ENCODE peak calls at places on chromosome 18, in six cellular contexts. A is GM12878, D is upper lobe of left lung, R is K562, J is HepG2, O is HCT116. P is an unnamed sample.
A peak's percentile ranks its signal among the peaks of the same experiment; 100 is the strongest.

GRCh38 chr18:64002581-64002980 is 32.7 kb downstream of the SERPINB8 start:
- ATAC-seq in A (no peak), D (no peak), R (no peak), J (no peak), O (no peak), P (no peak)

GRCh38 chr18:11163668-11164067 is 14.3 kb upstream of the PIEZO2 start:
- ATAC-seq in A (peak; percentile 94), D (peak; percentile 74), R (peak; percentile 96), J (no peak), O (no peak), P (peak; percentile 43)

GRCh38 chr18:78525364-78526111 is 454.1 kb upstream of the SALL3 start:
- ATAC-seq in A (no peak), D (no peak), R (no peak), J (no peak), O (no peak), P (no peak)

GRCh38 chr18:76720683-76721082 is 101.7 kb upstream of the ZNF236 start:
- ATAC-seq in A (no peak), D (no peak), R (no peak), J (no peak), O (no peak), P (no peak)

GRCh38 chr18:8469793-8470192 is 139.4 kb upstream of the RAB12 start:
- ATAC-seq in A (no peak), D (peak; percentile 50), R (no peak), J (no peak), O (no peak), P (no peak)

GRCh38 chr18:55002261-55002660 is 43.0 kb upstream of the CCDC68 start:
- ATAC-seq in A (no peak), D (no peak), R (no peak), J (no peak), O (no peak), P (no peak)

GRCh38 chr18:43665239-43665788 is 388.0 kb upstream of the SYT4 start:
- ATAC-seq in A (no peak), D (no peak), R (no peak), J (no peak), O (no peak), P (no peak)

GRCh38 chr18:48612917-48613316 is 74.1 kb downstream of the CTIF start:
- ATAC-seq in A (no peak), D (no peak), R (no peak), J (no peak), O (no peak), P (no peak)

GRCh38 chr18:2569338-2570207 is 1.7 kb downstream of the METTL4 start:
- ATAC-seq in A (no peak), D (no peak), R (peak; percentile 51), J (no peak), O (no peak), P (no peak)

GRCh38 chr18:72544092-72544886 is at the start of gene CBLN2:
- ATAC-seq in A (peak; percentile 97), D (peak; percentile 76), R (peak; percentile 82), J (peak; percentile 100), O (no peak), P (no peak)

GRCh38 chr18:63267990-63268721 is 51.4 kb downstream of the BCL2 start:
- ATAC-seq in A (peak; percentile 84), D (no peak), R (no peak), J (no peak), O (no peak), P (no peak)

GRCh38 chr18:10660485-10660884 is 134.7 kb downstream of the NAPG start:
- ATAC-seq in A (peak; percentile 96), D (peak; percentile 93), R (no peak), J (peak; percentile 50), O (no peak), P (peak; percentile 81)

GRCh38 chr18:2337552-2338141 is 233.7 kb downstream of the METTL4 start:
- ATAC-seq in A (peak; percentile 95), D (peak; percentile 65), R (peak; percentile 72), J (peak; percentile 57), O (peak; percentile 74), P (no peak)

GRCh38 chr18:46748466-46748865 is 8.4 kb downstream of the ST8SIA5 start:
- ATAC-seq in A (no peak), D (no peak), R (no peak), J (no peak), O (no peak), P (no peak)

GRCh38 chr18:61554117-61554776 is 221.0 kb downstream of the CDH20 start:
- ATAC-seq in A (no peak), D (peak; percentile 29), R (no peak), J (no peak), O (no peak), P (no peak)

GRCh38 chr18:61549889-61550288 is 216.7 kb downstream of the CDH20 start:
- ATAC-seq in A (no peak), D (no peak), R (no peak), J (peak; percentile 58), O (no peak), P (no peak)

GRCh38 chr18:61554946-61555361 is 221.7 kb downstream of the CDH20 start:
- ATAC-seq in A (no peak), D (no peak), R (no peak), J (no peak), O (no peak), P (no peak)

GRCh38 chr18:61549411-61549810 is 216.2 kb downstream of the CDH20 start:
- ATAC-seq in A (no peak), D (no peak), R (no peak), J (no peak), O (no peak), P (no peak)

DNA sequence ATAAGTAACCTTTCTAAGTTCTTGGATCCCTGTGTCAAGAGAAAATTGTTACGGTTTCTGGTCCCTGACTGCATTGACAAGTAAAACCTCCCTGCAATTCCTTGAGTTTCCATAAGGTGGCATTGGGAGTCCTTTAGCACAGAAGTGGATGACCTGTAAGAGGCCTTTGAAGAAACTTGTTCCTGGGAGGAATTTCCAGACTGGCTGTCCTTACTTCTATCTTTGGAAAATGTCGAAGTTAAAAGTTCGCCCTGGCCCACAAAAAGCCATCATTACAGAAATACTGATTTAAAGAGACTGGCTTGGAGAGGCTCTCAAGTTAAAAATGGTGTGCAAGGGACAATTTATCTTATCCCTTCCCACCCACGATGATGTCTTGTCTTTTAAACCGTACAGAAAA is 218.4 kb downstream of the CDH20 start:
- ATAC-seq in A (peak; percentile 80), D (peak; percentile 70), R (peak; percentile 71), J (peak; percentile 80), O (peak; percentile 87), P (no peak)
- TF ChIP-seq POLR2AphosphoS5 in A (no peak), D (no peak), R (no peak), J (no peak), O (no peak), P (no peak)

DNA sequence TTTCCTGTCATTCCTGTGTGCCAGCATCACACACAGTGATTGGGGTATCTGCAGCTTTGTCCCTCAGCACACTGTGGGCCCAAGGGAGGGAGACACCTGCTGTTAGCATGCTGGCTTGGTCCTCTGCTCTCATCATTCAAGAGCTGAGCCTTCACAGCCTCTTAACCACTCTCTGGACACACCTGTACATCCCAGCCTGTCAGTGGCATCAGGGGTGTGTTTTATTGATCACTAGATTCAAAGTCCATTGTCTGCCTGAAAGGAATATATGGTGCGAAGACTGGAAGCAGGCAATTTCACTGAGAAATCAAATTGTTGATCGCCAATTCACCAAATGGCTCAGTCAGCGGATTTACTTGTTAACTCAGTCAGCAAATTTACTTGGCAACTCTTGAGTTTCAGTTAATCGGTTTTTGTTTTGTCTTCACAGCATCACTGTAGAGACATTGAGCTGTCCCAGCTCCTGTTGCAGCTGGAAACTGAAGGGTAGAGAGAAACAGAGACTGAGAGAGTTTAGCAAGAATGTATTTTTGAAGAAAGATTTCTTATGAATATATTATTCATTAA is 56.3 kb upstream of the TMEM200C start:
- ATAC-seq in A (no peak), D (no peak), R (no peak), J (peak; percentile 78), O (no peak), P (no peak)
- TF ChIP-seq CTCF in A (no peak), D (no peak), R (no peak), J (peak; percentile 41), O (no peak), P (no peak)

GRCh38 chr18:23930002-23930401 is 84.6 kb upstream of the TTC39C start:
- ATAC-seq in A (no peak), D (no peak), R (no peak), J (no peak), O (no peak), P (no peak)

GRCh38 chr18:23933407-23933806 is 81.1 kb upstream of the TTC39C start:
- ATAC-seq in A (no peak), D (no peak), R (no peak), J (no peak), O (no peak), P (no peak)

GRCh38 chr18:23934252-23934651 is 80.3 kb upstream of the TTC39C start:
- ATAC-seq in A (peak; percentile 55), D (no peak), R (no peak), J (no peak), O (no peak), P (no peak)

GRCh38 chr18:23934863-23935262 is 79.7 kb upstream of the TTC39C start:
- ATAC-seq in A (no peak), D (no peak), R (no peak), J (no peak), O (no peak), P (no peak)

GRCh38 chr18:23932385-23933067 is 82.0 kb upstream of the TTC39C start:
- ATAC-seq in A (no peak), D (no peak), R (no peak), J (no peak), O (no peak), P (no peak)
- TF ChIP-seq POLR2A in A (no peak), D (no peak), R (no peak), J (no peak), O (no peak), P (no peak)

GRCh38 chr18:58169472-58169871 is 125.4 kb downstream of the NEDD4L start:
- ATAC-seq in A (no peak), D (no peak), R (no peak), J (no peak), O (no peak), P (no peak)
- TF ChIP-seq POLR2AphosphoS5 in A (no peak), D (no peak), R (no peak), J (no peak), O (no peak), P (no peak)

DNA sequence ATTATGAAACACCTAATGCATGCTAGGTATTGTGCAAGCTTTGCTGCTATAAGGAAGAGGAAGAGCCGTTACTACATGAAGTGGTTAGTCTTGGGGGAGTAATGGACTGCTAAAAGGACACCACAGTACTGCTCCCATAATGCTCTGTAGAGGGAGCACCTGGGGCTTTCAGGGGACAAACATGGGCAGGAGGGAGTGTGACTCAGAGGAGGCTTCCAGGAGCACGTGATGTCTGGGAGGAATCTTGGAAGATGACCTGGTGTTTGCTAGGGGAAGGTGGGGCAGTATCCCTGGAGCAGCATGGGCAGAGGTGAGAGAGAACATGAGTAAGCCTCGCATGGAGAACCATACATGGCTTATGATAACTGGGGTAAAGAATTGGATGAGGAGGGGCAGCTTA is 18.8 kb downstream of the MAPK4 start:
- ATAC-seq in A (no peak), D (no peak), R (no peak), J (no peak), O (peak; percentile 95), P (no peak)
- TF ChIP-seq CTCF in A (no peak), D (no peak), R (no peak), J (no peak), O (no peak), P (no peak)